ENCODE peak calls at places on chromosomes 7 and 10, in five cellular contexts. I, X, O, A and E are unnamed samples.

GRCh38 chr10:103688451-103688850 is 166.9 kb downstream of the SH3PXD2A start:
- DNase-seq in X (no peak), A (no peak), O (no peak), I (no peak), E (no peak)

GRCh38 chr10:71263376-71263775 is 51.0 kb downstream of the UNC5B start:
- DNase-seq in O (no peak), X (no peak), A (no peak), I (no peak), E (no peak)

GRCh38 chr7:44172803-44173424 is 16.3 kb downstream of the GCK start:
- DNase-seq in O (no peak), X (no peak), A (no peak), I (no peak), E (no peak)

GRCh38 chr10:49502358-49502757 is 36.6 kb downstream of the ERCC6 start:
- DNase-seq in O (no peak), A (no peak), I (no peak), X (no peak), E (no peak)

GRCh38 chr10:122376364-122376961 is 2.0 kb downstream of the PLEKHA1 start:
- DNase-seq in A (no peak), I (no peak), O (no peak), X (no peak), E (no peak)

GRCh38 chr10:17025444-17026295 is 103.9 kb downstream of the CUBN start:
- DNase-seq in I (no peak), X (peak; percentile 19), O (peak; percentile 17), A (no peak), E (no peak)

GRCh38 chr10:18753496-18753895 is 94.3 kb downstream of the ARL5B start:
- DNase-seq in X (no peak), O (no peak), I (no peak), A (no peak), E (no peak)

GRCh38 chr7:114973147-114973546 is 51.3 kb downstream of the MDFIC start:
- DNase-seq in O (no peak), I (no peak), A (no peak), X (no peak), E (no peak)

GRCh38 chr10:49113741-49114141 is 1.6 kb downstream of the VSTM4 start:
- DNase-seq in I (no peak), A (no peak), X (no peak), O (no peak), E (no peak)

GRCh38 chr10:70461397-70462348 is 16.9 kb upstream of the PALD1 start:
- DNase-seq in X (peak; percentile 85), O (peak; percentile 37), A (peak; percentile 86), I (no peak), E (peak; percentile 74)

GRCh38 chr7:147276783-147277370 is 1160.3 kb downstream of the CNTNAP2 start:
- DNase-seq in O (no peak), I (no peak), A (no peak), X (no peak), E (no peak)

GRCh38 chr7:11524476-11525398 is 307.3 kb downstream of the THSD7A start:
- DNase-seq in I (no peak), X (no peak), A (no peak), O (no peak), E (no peak)

GRCh38 chr7:27442446-27442845 is 199.8 kb downstream of the EVX1 start:
- DNase-seq in O (no peak), X (no peak), A (no peak), I (no peak), E (no peak)

GRCh38 chr10:24202181-24202570 is 6.8 kb upstream of the KIAA1217 start:
- DNase-seq in I (no peak), X (no peak), A (no peak), O (peak; percentile 67), E (no peak)

GRCh38 chr7:140222797-140223196 is 46.0 kb upstream of the KDM7A start:
- DNase-seq in X (no peak), I (no peak), O (no peak), A (no peak), E (no peak)

GRCh38 chr10:31515819-31516402 is 196.9 kb downstream of the ZEB1 start:
- DNase-seq in I (no peak), O (no peak), X (no peak), A (no peak), E (no peak)

GRCh38 chr10:130368761-130369560 is 232.8 kb downstream of the GLRX3 start:
- DNase-seq in X (no peak), O (no peak), I (no peak), A (no peak), E (no peak)

GRCh38 chr10:98374176-98374969 is 40.6 kb downstream of the PYROXD2 start:
- DNase-seq in X (no peak), O (no peak), A (no peak), I (no peak), E (no peak)

GRCh38 chr7:115410972-115411686 is 489.2 kb downstream of the MDFIC start:
- DNase-seq in I (no peak), A (no peak), X (no peak), O (no peak), E (no peak)

GRCh38 chr7:43143918-43144589 is 31.6 kb downstream of the HECW1 start:
- DNase-seq in I (no peak), A (no peak), O (no peak), X (no peak), E (no peak)

GRCh38 chr10:60098676-60099601 is 192.6 kb upstream of the CCDC6 start:
- DNase-seq in O (peak; percentile 12), I (no peak), A (peak; percentile 57), X (peak; percentile 20), E (peak; percentile 26)

GRCh38 chr7:157566631-157567006 is 229.8 kb downstream of the DNAJB6 start:
- DNase-seq in I (no peak), A (no peak), O (no peak), X (no peak), E (no peak)

GRCh38 chr7:1454471-1455065 is 4.7 kb downstream of the MICALL2 start:
- DNase-seq in X (no peak), A (no peak), O (no peak), I (no peak), E (no peak)

GRCh38 chr7:26910221-26910620 is 45.8 kb upstream of the SKAP2 start:
- DNase-seq in A (no peak), O (peak; percentile 18), X (no peak), I (no peak), E (no peak)

GRCh38 chr10:124949543-124949942 is 7.6 kb downstream of the ZRANB1 start:
- DNase-seq in A (peak; percentile 1), I (no peak), O (peak; percentile 9), X (no peak), E (no peak)
- TF ChIP-seq FOXM1 in A (no peak), I (no peak), O (no peak), X (no peak), E (no peak)

GRCh38 chr7:54810401-54810800 is 51.4 kb upstream of the SEC61G start:
- DNase-seq in X (no peak), O (no peak), A (no peak), I (no peak), E (no peak)

GRCh38 chr7:54811925-54812264 is 52.9 kb upstream of the SEC61G start:
- DNase-seq in O (no peak), A (no peak), I (no peak), X (no peak), E (no peak)

GRCh38 chr7:54813398-54813797 is 54.4 kb upstream of the SEC61G start:
- DNase-seq in A (no peak), O (no peak), X (no peak), I (no peak), E (no peak)

GRCh38 chr7:54812747-54813146 is 53.7 kb upstream of the SEC61G start:
- DNase-seq in I (no peak), X (no peak), A (no peak), O (no peak), E (no peak)

DNA sequence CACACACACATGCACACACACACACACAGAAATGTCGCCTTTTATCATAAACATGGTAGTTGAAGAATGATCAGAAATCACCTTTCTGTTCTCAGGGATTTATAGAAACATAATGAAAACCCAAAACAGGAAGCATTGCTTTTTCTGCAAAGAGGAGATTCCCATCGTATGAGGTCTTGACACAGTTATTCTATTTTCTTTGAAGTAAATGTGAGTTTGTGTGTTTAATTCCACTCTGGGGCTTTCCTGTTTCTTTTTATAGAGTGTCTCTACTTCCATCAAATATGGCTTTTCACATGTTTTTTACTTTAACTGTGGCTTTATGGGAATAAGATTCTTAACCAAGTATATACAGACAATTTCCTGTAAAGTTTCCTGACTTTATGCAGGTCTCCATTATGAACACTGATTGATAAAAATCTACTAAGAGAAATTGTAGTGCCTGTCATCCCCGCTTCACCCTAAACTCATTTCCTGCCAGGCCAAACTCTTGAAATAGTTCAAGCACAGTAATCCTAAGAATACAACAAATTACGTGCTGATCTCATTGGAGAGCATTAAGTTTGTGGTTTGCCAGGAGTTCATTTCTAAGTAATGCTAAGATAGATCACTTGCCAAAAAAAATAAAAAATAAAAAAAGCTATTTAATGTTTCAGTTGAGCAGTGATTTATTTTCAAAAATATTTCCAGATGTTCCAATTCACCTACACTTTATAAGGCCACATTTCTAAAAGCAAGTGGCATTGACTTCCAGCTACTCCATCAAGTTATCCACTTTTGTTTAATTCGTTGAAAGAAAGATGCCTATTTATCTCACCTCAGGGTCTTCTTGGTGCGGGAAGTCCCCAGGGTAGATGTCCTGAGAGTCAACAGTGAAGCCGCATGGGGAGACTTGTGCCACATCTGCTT is 52.3 kb upstream of the SEC61G start:
- DNase-seq in A (no peak), O (no peak), X (no peak), I (no peak), E (no peak)
- TF ChIP-seq FOXM1 in A (no peak), O (no peak), X (peak; percentile 96), I (peak; percentile 4), E (no peak)

DNA sequence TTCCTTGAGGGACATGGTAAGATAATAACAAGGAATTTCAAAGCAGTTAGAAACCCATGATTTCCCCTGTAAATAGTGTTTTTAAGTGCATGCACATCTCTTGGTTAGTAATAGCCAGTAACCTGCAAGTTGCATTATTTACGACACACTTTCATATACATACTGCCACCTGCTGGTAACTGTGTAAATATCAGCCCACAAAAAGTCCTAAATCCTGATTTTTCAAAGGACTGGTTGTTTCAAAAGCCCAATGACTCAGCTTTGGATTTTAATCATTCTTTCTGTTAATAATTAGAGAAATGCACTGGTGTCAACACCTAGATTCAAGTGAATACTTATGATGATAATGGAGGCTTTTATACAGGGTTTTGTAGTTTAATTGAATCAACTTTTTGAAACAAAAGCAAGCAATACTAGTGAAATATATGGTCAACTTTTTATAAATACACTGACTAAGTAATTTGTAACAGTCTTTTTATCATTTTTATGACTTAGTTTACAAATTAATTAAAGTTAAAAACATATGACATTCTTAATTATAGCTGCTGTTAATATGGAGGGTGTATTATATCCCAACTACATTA is 367.5 kb upstream of the SEMA3D start:
- DNase-seq in I (no peak), X (peak; percentile 19), O (peak; percentile 59), A (peak; percentile 44), E (peak; percentile 31)
- TF ChIP-seq FOXM1 in I (no peak), X (no peak), O (no peak), A (no peak), E (no peak)

DNA sequence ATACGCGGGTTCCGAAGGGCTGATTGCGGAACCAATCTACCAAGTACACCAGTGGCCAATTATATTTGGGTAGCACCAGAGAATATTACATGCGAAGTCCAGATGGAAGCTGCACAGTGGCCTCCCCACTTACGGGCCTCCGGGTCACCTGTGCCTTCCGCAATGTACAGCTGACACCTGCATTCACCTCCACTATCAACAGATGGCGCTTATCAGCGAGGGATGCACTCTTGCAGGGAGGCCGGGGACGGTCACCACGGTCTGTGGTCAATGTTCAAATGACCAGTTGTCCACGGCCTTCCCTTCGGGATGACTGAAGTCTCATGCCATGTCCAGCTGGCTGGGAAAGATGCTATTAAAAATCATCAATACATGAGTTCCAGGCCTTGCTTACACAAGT is 47.6 kb downstream of the SLIT1 start:
- DNase-seq in X (no peak), O (peak; percentile 50), A (peak; percentile 28), I (no peak), E (peak; percentile 42)
- TF ChIP-seq FOXM1 in X (no peak), O (no peak), A (no peak), I (no peak), E (no peak)